ENCODE peak calls at places on chromosomes 12 and 14, in four cellular contexts. O, P, J and D are unnamed samples.

GRCh38 chr14:59754256-59754655 is 116.3 kb downstream of the RTN1 start:
- DNase-seq in O (no peak), P (no peak), J (no peak), D (no peak)

GRCh38 chr12:89236237-89236636 is 116.1 kb downstream of the DUSP6 start:
- DNase-seq in O (no peak), P (no peak), J (no peak), D (no peak)

GRCh38 chr12:100706029-100706428 is 88.5 kb upstream of the ANO4 start:
- DNase-seq in O (peak; percentile 20), P (peak; percentile 21), J (no peak), D (no peak)

GRCh38 chr12:106227641-106228319 is 20.0 kb downstream of the CKAP4 start:
- DNase-seq in O (no peak), P (no peak), J (no peak), D (no peak)

GRCh38 chr12:132624910-132625630 is 6.5 kb downstream of the P2RX2 start:
- DNase-seq in O (no peak), P (no peak), J (no peak), D (no peak)

GRCh38 chr12:49059063-49059384 is 1.6 kb downstream of the KMT2D start:
- DNase-seq in O (no peak), P (no peak), J (no peak), D (no peak)

GRCh38 chr14:85535916-85536834 is 6.2 kb downstream of the FLRT2 start:
- DNase-seq in O (no peak), P (no peak), J (no peak), D (no peak)

GRCh38 chr12:132545183-132545953 is 55.4 kb downstream of the FBRSL1 start:
- DNase-seq in O (no peak), P (no peak), J (no peak), D (no peak)

GRCh38 chr14:69816216-69816615 is 19.2 kb upstream of the SLC10A1 start:
- DNase-seq in O (no peak), P (no peak), J (no peak), D (no peak)

GRCh38 chr12:53324113-53324778 is 2.8 kb upstream of the AAAS start:
- DNase-seq in O (no peak), P (no peak), J (no peak), D (no peak)

GRCh38 chr14:72792051-72792788 is 101.7 kb downstream of the DPF3 start:
- DNase-seq in O (no peak), P (no peak), J (no peak), D (peak; percentile 33)

GRCh38 chr12:92973614-92974013 is 44.5 kb upstream of the EEA1 start:
- DNase-seq in O (no peak), P (no peak), J (no peak), D (no peak)

GRCh38 chr14:100780246-100780645 is 45.7 kb upstream of the MEG3 start:
- DNase-seq in O (no peak), P (no peak), J (no peak), D (no peak)

GRCh38 chr12:112756918-112757317 is 34.6 kb upstream of the RPH3A start:
- DNase-seq in O (no peak), P (no peak), J (no peak), D (no peak)
- H3K4me3 ChIP-seq in O (no peak overlapping the region), P (no peak overlapping the region), J (no peak overlapping the region), D (no peak overlapping the region)

DNA sequence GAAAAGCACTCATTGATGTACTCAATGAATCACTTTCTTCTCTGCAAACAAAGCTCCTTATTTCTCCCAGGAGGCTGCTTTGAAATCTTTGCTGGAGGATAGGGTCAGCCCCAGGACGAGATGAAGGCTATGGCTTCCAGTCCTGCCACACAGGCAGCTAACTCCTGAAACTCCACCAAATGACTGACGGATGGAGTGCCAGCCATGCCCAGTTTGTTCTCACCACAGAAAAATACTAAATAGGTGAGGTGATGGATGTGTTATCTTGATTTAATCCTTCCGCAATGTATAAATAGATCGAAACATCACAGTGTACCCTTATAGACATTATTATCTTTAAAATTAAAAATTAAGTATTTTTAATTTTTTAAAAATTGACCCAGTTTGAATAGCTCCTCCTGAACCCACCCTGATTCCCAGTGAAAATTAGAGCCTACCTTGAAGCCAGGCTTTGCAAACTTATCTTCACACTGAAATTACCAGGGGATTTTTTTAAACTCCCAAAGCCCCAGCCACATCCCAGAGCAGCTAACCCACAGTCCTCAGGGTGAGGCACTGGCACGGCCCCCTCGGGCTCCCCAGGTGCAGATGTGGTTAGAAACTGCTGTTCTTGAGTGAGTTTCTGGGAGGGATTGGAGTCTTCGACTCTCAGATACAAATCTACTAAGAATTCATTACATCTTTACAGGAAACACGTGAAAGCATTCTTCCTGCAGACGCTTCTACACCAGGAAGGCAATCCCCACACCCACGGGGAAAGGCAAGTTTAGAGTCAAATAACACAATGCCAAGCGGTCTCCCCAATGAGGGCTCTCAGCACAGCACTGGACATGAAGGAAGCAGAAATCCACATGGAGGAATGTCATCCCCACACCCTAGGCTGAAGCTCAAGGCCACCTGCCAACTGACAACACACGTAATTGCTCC is 126.4 kb downstream of the RIMBP2 start:
- DNase-seq in O (no peak), P (no peak), J (no peak), D (no peak)
- H3K4me3 ChIP-seq in O (no peak overlapping the region), P (no peak overlapping the region), J (no peak overlapping the region), D (no peak overlapping the region)

GRCh38 chr14:47674148-47674545 is 1.3 kb downstream of the MDGA2 start:
- DNase-seq in O (no peak), P (no peak), J (no peak), D (no peak)
- H3K4me3 ChIP-seq in O (no peak overlapping the region), P (no peak overlapping the region), J (peak overlapping the region; percentile 28), D (peak overlapping the region; percentile 47)

GRCh38 chr14:102993523-102993922 is 63.8 kb downstream of the CDC42BPB start:
- DNase-seq in O (no peak), P (peak; percentile 57), J (no peak), D (no peak)
- H3K4me3 ChIP-seq in O (no peak overlapping the region), P (no peak overlapping the region), J (no peak overlapping the region), D (no peak overlapping the region)

GRCh38 chr14:23392613-23393012 is 15.5 kb downstream of the MYH6 start:
- DNase-seq in O (no peak), P (no peak), J (no peak), D (no peak)
- H3K4me3 ChIP-seq in O (no peak overlapping the region), P (no peak overlapping the region), J (no peak overlapping the region), D (no peak overlapping the region)